ENCODE peak calls at places on chromosomes 3 and 15, in ten cellular contexts. E is transverse colon; O is gastrocnemius medialis; Q is heart right ventricle; C is dorsolateral prefrontal cortex; N is psoas muscle; J is colonic mucosa; Z is pancreas; L is heart left ventricle; F is CD4-positive, alpha-beta T cell. R is an unnamed sample.
A peak's percentile ranks its signal among the peaks of the same experiment; 100 is the strongest.

GRCh38 chr3:27596920-27597319 is 112.7 kb upstream of the SLC4A7 start:
- DNase-seq in E (no peak), O (no peak), Q (no peak), C (no peak), N (no peak), J (no peak), Z (no peak), L (no peak), F (no peak), R (no peak)

GRCh38 chr3:139319428-139320402 is 24.1 kb upstream of the MRPS22 start:
- DNase-seq in E (no peak), O (no peak), Q (no peak), C (no peak), N (no peak), J (no peak), Z (no peak), L (no peak), F (no peak), R (peak; percentile 86)

GRCh38 chr15:49865925-49866757 is 245.3 kb downstream of the DTWD1 start:
- DNase-seq in E (no peak), O (no peak), Q (no peak), C (no peak), N (no peak), J (no peak), Z (no peak), L (no peak), F (no peak), R (no peak)

GRCh38 chr3:27679691-27680090 is 42.4 kb downstream of the EOMES start:
- DNase-seq in E (no peak), O (no peak), Q (no peak), C (no peak), N (no peak), J (no peak), Z (no peak), L (no peak), F (no peak), R (no peak)

GRCh38 chr3:177146646-177147045 is 50.6 kb downstream of the TBL1XR1 start:
- DNase-seq in E (no peak), O (no peak), Q (no peak), C (no peak), N (no peak), J (no peak), Z (no peak), L (no peak), F (no peak), R (no peak)

GRCh38 chr3:47605646-47606045 is 27.0 kb upstream of the CSPG5 start:
- DNase-seq in E (no peak), O (no peak), Q (no peak), C (no peak), N (no peak), J (peak; percentile 18), Z (no peak), L (no peak), F (no peak), R (no peak)

GRCh38 chr15:92077353-92078080 is 224.0 kb downstream of the SLCO3A1 start:
- DNase-seq in E (peak; percentile 75), O (peak; percentile 45), Q (peak; percentile 83), C (peak; percentile 82), N (peak; percentile 65), J (peak; percentile 78), Z (peak; percentile 66), L (peak; percentile 82), F (peak; percentile 54), R (peak; percentile 86)

GRCh38 chr3:73734376-73734775 is 109.6 kb upstream of the PDZRN3 start:
- DNase-seq in E (no peak), O (no peak), Q (no peak), C (no peak), N (no peak), J (no peak), Z (no peak), L (no peak), F (no peak), R (no peak)

GRCh38 chr15:37004373-37004869 is 95.9 kb downstream of the MEIS2 start:
- DNase-seq in E (no peak), O (no peak), Q (no peak), C (no peak), N (no peak), J (no peak), Z (no peak), L (no peak), F (no peak), R (no peak)

GRCh38 chr15:36999778-37000177 is 100.6 kb downstream of the MEIS2 start:
- DNase-seq in E (no peak), O (no peak), Q (no peak), C (no peak), N (no peak), J (no peak), Z (no peak), L (no peak), F (no peak), R (no peak)

GRCh38 chr15:37004981-37005735 is 95.2 kb downstream of the MEIS2 start:
- DNase-seq in E (no peak), O (no peak), Q (no peak), C (no peak), N (no peak), J (no peak), Z (no peak), L (no peak), F (no peak), R (no peak)

GRCh38 chr15:37002041-37002689 is 98.2 kb downstream of the MEIS2 start:
- DNase-seq in E (no peak), O (no peak), Q (no peak), C (no peak), N (no peak), J (no peak), Z (no peak), L (no peak), F (no peak), R (peak; percentile 29)

DNA sequence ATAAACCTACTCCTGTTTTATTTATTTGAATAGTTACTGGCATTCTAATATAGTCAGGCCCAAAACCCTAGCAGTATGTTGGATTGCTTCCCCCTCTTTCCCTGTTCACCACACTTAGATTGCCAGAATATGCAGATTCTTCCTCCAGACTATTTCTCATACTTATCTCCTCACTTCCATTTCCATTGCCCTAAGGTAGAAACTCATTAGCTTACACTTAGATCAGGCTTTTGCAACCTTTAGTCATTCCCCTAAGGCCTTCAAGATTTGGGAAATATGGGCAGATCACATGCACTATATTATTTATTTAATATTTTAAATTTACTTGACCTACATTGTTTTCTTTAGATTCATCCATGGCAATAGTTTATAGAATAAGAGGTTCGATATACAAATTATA is 98.9 kb downstream of the MEIS2 start:
- DNase-seq in E (no peak), O (no peak), Q (no peak), C (no peak), N (no peak), J (no peak), Z (no peak), L (no peak), F (no peak), R (no peak)
- H3K27me3 ChIP-seq in E (no peaks in the 10 kb centered on the region), O (no peaks in the 10 kb centered on the region), Q (no peaks in the 10 kb centered on the region), C (no peaks in the 10 kb centered on the region), N (no peaks in the 10 kb centered on the region), J (no peaks in the 10 kb centered on the region), Z (no peaks in the 10 kb centered on the region), L (no peaks in the 10 kb centered on the region), F (no peaks in the 10 kb centered on the region), R (no peaks in the 10 kb centered on the region)

GRCh38 chr15:73838795-73839565 is 34.4 kb upstream of the TBC1D21 start:
- DNase-seq in E (no peak), O (peak; percentile 30), Q (peak; percentile 81), C (peak; percentile 47), N (peak; percentile 71), J (no peak), Z (peak; percentile 75), L (peak; percentile 93), F (no peak), R (no peak)
- H3K27me3 ChIP-seq in E (peaks cover 23% of the 10 kb centered on the region), O (no peaks in the 10 kb centered on the region), Q (peaks cover 4% of the 10 kb centered on the region), C (no peaks in the 10 kb centered on the region), N (peaks cover 12% of the 10 kb centered on the region), J (no peaks in the 10 kb centered on the region), Z (no peaks in the 10 kb centered on the region), L (no peaks in the 10 kb centered on the region), F (peaks cover 24% of the 10 kb centered on the region), R (no peaks in the 10 kb centered on the region)

DNA sequence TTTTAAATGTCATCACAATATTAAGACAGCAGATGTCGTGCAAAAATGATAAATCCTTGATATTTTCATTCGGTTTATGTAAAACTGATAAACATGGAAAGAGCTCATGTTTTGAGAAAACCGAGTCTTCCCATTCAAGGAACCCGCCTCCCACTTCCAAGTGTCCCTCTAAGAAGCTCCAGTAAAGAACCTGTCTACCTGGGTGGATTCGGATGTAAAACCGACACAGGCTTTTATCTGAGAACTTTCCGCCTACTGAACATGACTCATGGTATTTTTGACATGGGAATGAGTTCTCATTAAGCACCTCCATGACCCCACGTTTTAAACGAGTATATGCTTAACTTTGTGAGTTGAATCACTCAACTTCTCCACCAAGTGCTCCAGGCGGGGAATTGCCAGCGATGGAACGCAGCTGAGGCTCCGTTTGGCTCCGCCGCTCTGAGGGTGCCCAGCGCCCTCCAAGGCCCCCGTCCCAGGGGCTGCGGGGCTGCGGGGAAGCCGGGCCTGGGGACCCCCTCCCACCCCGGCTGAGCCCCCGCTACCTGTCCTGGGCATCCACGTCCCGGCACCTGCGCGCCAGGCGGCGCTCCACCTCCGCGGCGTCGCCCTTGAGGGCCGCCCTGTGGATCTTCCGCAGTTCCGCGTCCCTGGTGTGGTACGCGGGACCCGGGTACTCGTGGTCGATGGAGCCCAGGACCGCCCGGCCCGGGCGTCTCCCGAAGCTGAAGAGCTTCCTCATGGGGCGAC is 119.9 kb downstream of the LMLN start:
- DNase-seq in E (peak; percentile 9), O (no peak), Q (no peak), C (peak; percentile 11), N (no peak), J (peak; percentile 21), Z (peak; percentile 31), L (peak; percentile 35), F (peak; percentile 11), R (peak; percentile 45)
- H3K27me3 ChIP-seq in E (peaks cover 94% of the 10 kb centered on the region), O (peaks cover 72% of the 10 kb centered on the region), Q (peaks cover 96% of the 10 kb centered on the region), C (peaks cover 4% of the 10 kb centered on the region), N (peaks cover 84% of the 10 kb centered on the region), J (peaks cover 41% of the 10 kb centered on the region), Z (peaks cover 12% of the 10 kb centered on the region), L (peaks cover 85% of the 10 kb centered on the region), F (peaks cover 45% of the 10 kb centered on the region), R (peaks cover 34% of the 10 kb centered on the region)

GRCh38 chr3:133747373-133747772 is 1.2 kb downstream of the TF start:
- DNase-seq in E (no peak), O (no peak), Q (no peak), C (no peak), N (no peak), J (no peak), Z (no peak), L (no peak), F (no peak), R (no peak)

GRCh38 chr3:133749427-133750200 is 3.4 kb downstream of the TF start:
- DNase-seq in E (no peak), O (no peak), Q (no peak), C (no peak), N (no peak), J (no peak), Z (no peak), L (no peak), F (no peak), R (no peak)

GRCh38 chr3:133745981-133746721 is at the start of gene TF:
- DNase-seq in E (no peak), O (no peak), Q (no peak), C (peak; percentile 95), N (no peak), J (no peak), Z (no peak), L (no peak), F (no peak), R (peak; percentile 63)

GRCh38 chr3:133746722-133747086 is 511 bp downstream of the TF start:
- DNase-seq in E (no peak), O (no peak), Q (no peak), C (no peak), N (no peak), J (no peak), Z (no peak), L (no peak), F (no peak), R (no peak)

DNA sequence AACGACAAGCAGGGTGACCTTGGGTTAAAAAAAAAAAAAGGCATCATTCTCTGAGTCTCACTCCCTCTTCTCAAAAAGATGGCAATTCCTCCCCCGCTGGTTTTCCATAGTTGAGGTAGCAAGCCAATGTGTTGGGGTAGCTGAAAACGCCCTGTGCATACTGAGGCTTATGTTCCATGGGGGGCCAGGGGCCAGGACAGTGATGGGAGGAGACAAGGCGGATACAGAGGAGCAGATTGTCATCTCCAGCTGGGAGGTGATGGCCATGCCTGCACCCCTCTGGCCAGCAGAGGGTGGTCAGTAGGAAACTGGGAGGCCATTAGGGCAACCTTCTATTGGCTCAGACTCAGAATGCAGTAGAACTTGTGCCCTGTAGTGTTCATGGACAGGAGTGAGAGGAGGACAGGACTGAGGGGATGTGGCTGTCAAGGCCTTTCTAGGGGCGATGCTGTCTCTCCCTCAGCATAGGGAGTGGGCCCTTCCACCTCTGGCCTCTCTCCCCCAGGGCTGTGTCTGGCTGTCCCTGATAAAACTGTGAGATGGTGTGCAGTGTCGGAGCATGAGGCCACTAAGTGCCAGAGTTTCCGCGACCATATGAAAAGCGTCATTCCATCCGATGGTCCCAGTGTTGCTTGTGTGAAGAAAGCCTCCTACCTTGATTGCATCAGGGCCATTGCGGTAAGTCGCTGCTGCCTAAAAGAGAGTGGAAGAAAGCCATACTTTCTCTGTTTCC is 1.9 kb downstream of the TF start:
- DNase-seq in E (no peak), O (no peak), Q (no peak), C (no peak), N (no peak), J (no peak), Z (no peak), L (no peak), F (no peak), R (no peak)
- H3K27me3 ChIP-seq in E (peaks cover 39% of the 10 kb centered on the region), O (peaks cover 6% of the 10 kb centered on the region), Q (peaks cover 22% of the 10 kb centered on the region), C (no peaks in the 10 kb centered on the region), N (peaks cover 30% of the 10 kb centered on the region), J (no peaks in the 10 kb centered on the region), Z (no peaks in the 10 kb centered on the region), L (peaks cover 17% of the 10 kb centered on the region), F (peaks cover 25% of the 10 kb centered on the region), R (no peaks in the 10 kb centered on the region)

R was measured in H7.